ENCODE peak calls at places on chromosome 12, in ten cellular contexts. N is neural progenitor cell, B is heart left ventricle, Q is fibroblast of lung, L is tibial artery, V is A673, Z is H9, Y is lower lobe of right lung, X is RWPE2, T is IMR-90. M is an unnamed sample.

GRCh38 chr12:1929985-1930815 is 11.7 kb upstream of the CACNA2D4 start:
- DNase-seq in N (no peak), B (no peak), Q (no peak), L (peak; percentile 50), V (no peak), Z (peak; percentile 21), Y (no peak), X (no peak), T (no peak), M (no peak)

GRCh38 chr12:109822951-109823411 is 10.2 kb downstream of the TRPV4 start:
- DNase-seq in N (no peak), B (peak; percentile 31), Q (peak; percentile 34), L (no peak), V (no peak), Z (no peak), Y (no peak), X (no peak), T (no peak), M (peak; percentile 60)

GRCh38 chr12:38823314-38823713 is 82.1 kb downstream of the CPNE8 start:
- DNase-seq in N (no peak), B (no peak), Q (no peak), L (no peak), V (no peak), Z (no peak), Y (no peak), X (no peak), T (no peak), M (no peak)

GRCh38 chr12:124292385-124292784 is 2.5 kb upstream of the RFLNA start:
- DNase-seq in N (no peak), B (no peak), Q (no peak), L (no peak), V (no peak), Z (no peak), Y (no peak), X (no peak), T (no peak), M (no peak)

GRCh38 chr12:124520896-124521295 is 46.5 kb downstream of the NCOR2 start:
- DNase-seq in N (no peak), B (peak; percentile 22), Q (no peak), L (no peak), V (no peak), Z (no peak), Y (no peak), X (no peak), T (no peak), M (no peak)

GRCh38 chr12:31585271-31585670 is 5.7 kb downstream of the DENND5B start:
- DNase-seq in N (peak; percentile 32), B (no peak), Q (peak; percentile 85), L (no peak), V (no peak), Z (no peak), Y (no peak), X (no peak), T (peak; percentile 63), M (no peak)

GRCh38 chr12:45419317-45419716 is 203.4 kb downstream of the ANO6 start:
- DNase-seq in N (no peak), B (no peak), Q (no peak), L (no peak), V (no peak), Z (no peak), Y (no peak), X (no peak), T (no peak), M (no peak)

GRCh38 chr12:32369202-32369601 is 30.2 kb upstream of the FGD4 start:
- DNase-seq in N (no peak), B (no peak), Q (no peak), L (no peak), V (no peak), Z (no peak), Y (no peak), X (no peak), T (no peak), M (no peak)

GRCh38 chr12:115522010-115522409 is 755.5 kb downstream of the MED13L start:
- DNase-seq in N (no peak), B (no peak), Q (no peak), L (no peak), V (no peak), Z (no peak), Y (no peak), X (no peak), T (no peak), M (no peak)

GRCh38 chr12:27969901-27970390 is 2.6 kb downstream of the PTHLH start:
- DNase-seq in N (peak; percentile 90), B (peak; percentile 45), Q (peak; percentile 80), L (peak; percentile 76), V (peak; percentile 81), Z (peak; percentile 84), Y (peak; percentile 56), X (peak; percentile 68), T (peak; percentile 53), M (peak; percentile 76)

GRCh38 chr12:51265024-51265423 is 5.2 kb downstream of the SMAGP start:
- DNase-seq in N (no peak), B (no peak), Q (no peak), L (no peak), V (no peak), Z (no peak), Y (no peak), X (no peak), T (no peak), M (no peak)

DNA sequence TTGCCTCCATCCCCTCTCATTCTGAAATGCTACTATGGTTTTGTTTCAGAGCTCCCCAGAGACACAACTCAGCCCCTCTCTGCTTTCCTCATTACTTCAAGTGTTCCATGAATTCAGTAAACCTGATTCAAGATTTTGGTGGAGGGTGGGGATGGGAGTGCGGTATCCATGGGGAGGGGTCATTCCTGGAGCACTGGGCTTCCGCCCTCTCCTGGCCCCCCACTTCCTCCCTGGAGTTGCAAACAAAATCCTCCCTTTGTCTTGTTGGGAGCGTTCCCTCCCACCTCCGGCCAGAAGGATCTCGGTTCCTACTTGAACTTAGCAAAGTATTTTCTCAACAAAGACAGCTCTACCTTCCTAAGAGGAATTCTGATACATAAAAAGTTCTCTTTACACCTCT is 71.8 kb upstream of the LTA4H start:
- DNase-seq in N (no peak), B (peak; percentile 64), Q (no peak), L (no peak), V (no peak), Z (no peak), Y (no peak), X (no peak), T (no peak), M (no peak)
- H3K27ac ChIP-seq in N (no peak overlapping the region), B (peak overlapping the region; percentile 82), Q (no peak overlapping the region), L (no peak overlapping the region), V (no peak overlapping the region), Z (no peak overlapping the region), Y (peak overlapping the region; percentile 65), X (no peak overlapping the region), T (no peak overlapping the region), M (no peak overlapping the region)

GRCh38 chr12:6724409-6724797 is 557 bp downstream of the COPS7A start:
- DNase-seq in N (no peak), B (no peak), Q (peak; percentile 20), L (no peak), V (no peak), Z (no peak), Y (peak; percentile 53), X (no peak), T (peak; percentile 16), M (no peak)

GRCh38 chr12:6725350-6725749 is 1.5 kb downstream of the COPS7A start:
- DNase-seq in N (no peak), B (no peak), Q (no peak), L (no peak), V (no peak), Z (no peak), Y (no peak), X (no peak), T (no peak), M (no peak)

GRCh38 chr12:6722863-6723262 is 983 bp upstream of the COPS7A start:
- DNase-seq in N (no peak), B (no peak), Q (no peak), L (no peak), V (no peak), Z (no peak), Y (no peak), X (no peak), T (no peak), M (no peak)

GRCh38 chr12:6729186-6729585 is 5.3 kb downstream of the COPS7A start:
- DNase-seq in N (no peak), B (no peak), Q (no peak), L (no peak), V (no peak), Z (no peak), Y (no peak), X (no peak), T (no peak), M (no peak)

DNA sequence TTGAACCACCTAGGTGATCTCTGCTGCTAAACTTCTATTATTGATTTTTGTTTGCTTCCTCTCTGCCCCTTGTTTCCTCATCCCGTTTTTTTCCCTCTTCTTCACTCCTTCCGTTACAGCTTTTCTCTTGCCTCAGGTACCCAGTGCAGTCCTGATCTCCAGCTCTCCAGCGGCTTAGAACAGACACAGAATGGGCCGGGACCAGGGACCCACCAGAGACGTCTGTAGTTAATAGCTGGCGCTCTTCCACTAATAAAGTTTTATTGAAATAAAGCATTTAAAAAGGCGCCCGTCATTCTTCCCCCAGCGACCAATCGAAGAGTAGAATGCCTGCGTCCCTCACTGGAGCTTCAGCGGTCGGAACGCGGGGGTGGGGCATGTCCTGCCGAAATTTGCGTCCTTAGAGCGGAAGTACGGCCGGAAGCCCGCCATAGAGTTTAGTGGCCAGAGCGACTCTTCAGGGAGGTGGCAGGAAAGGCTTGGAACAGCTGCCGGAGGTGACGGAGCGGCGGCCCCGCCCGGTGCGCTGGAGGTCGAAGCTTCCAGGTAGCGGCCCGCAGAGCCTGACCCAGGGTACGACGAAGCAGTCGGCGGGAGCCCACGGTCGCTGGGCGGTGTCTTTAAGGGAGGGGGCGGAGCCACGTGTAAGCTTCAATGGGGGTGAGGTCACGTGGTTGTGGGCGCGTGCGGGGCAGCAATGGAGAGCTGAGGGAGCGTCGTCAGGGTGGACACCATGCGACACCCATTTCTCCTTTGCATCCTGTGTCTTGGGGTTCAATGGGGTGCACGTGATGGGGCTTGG is at the start of gene COPS7A:
- DNase-seq in N (peak; percentile 98), B (peak; percentile 99), Q (peak; percentile 99), L (peak; percentile 99), V (peak; percentile 99), Z (peak; percentile 100), Y (peak; percentile 99), X (peak; percentile 98), T (peak; percentile 98), M (peak; percentile 97)
- TF ChIP-seq CTCF in N (no peak), B (no peak), Q (no peak), L (no peak), V (no peak), Z (no peak), Y (no peak), X (peak; percentile 23), T (no peak), M (no peak)

GRCh38 chr12:105071981-105072380 is 12.3 kb downstream of the ALDH1L2 start:
- DNase-seq in N (no peak), B (no peak), Q (no peak), L (no peak), V (no peak), Z (no peak), Y (no peak), X (no peak), T (no peak), M (no peak)
- H3K27ac ChIP-seq in N (no peak overlapping the region), B (no peak overlapping the region), Q (no peak overlapping the region), L (no peak overlapping the region), V (no peak overlapping the region), Z (no peak overlapping the region), Y (no peak overlapping the region), X (no peak overlapping the region), T (no peak overlapping the region), M (no peak overlapping the region)

DNA sequence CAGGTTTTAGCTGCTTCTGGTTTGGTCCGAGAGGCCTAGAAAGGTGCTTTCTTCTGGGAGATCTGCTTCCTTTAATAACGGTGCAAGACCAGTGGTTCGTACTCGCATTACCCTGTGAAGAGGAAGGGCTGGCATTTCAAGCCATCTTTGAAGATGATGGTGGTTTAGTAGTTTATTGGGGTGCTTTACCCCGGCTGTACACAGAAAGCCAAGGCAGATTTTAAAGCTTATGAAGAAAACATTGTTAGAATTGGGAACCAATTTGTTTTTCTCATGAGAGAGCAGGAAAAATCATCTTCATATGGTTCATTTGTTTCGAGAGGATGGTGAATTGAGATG is 3.6 kb downstream of the CCND2 start:
- DNase-seq in N (no peak), B (no peak), Q (no peak), L (no peak), V (no peak), Z (no peak), Y (no peak), X (no peak), T (no peak), M (no peak)
- TF ChIP-seq CTCF in N (no peak), B (peak; percentile 15), Q (no peak), L (no peak), V (no peak), Z (no peak), Y (peak; percentile 13), X (peak; percentile 81), T (no peak), M (peak; percentile 11)

M was measured in breast epithelium.